ENCODE peak calls at places on chromosomes 16 and 17, in seven cellular contexts. L, P, Z, E, M, I and W are unnamed samples.

GRCh38 chr17:82105882-82106696 is 8.1 kb upstream of the FASN start:
- DNase-seq in L (peak; percentile 79), P (peak; percentile 94), Z (peak; percentile 97), E (peak; percentile 51), M (peak; percentile 56), I (peak; percentile 94), W (peak; percentile 96)

GRCh38 chr16:1125471-1125870 is 27.4 kb upstream of the CACNA1H start:
- DNase-seq in L (no peak), P (peak; percentile 63), Z (no peak), E (no peak), M (peak; percentile 50), I (no peak), W (no peak)

GRCh38 chr17:81859906-81860755 is at the start of gene P4HB:
- DNase-seq in L (peak; percentile 93), P (no peak), Z (peak; percentile 100), E (no peak), M (no peak), I (no peak), W (no peak)

GRCh38 chr16:31201511-31202401 is 804 bp downstream of the PYCARD start:
- DNase-seq in L (peak; percentile 81), P (peak; percentile 73), Z (peak; percentile 50), E (no peak), M (peak; percentile 64), I (no peak), W (peak; percentile 72)

GRCh38 chr17:64765191-64765889 is 103.2 kb upstream of the SMURF2 start:
- DNase-seq in L (no peak), P (no peak), Z (no peak), E (no peak), M (no peak), I (no peak), W (no peak)

GRCh38 chr17:7466644-7467341 is 12.6 kb downstream of the ZBTB4 start:
- DNase-seq in L (no peak), P (no peak), Z (no peak), E (no peak), M (peak; percentile 41), I (no peak), W (no peak)

GRCh38 chr17:7712111-7712771 is 5.3 kb upstream of the DNAH2 start:
- DNase-seq in L (peak; percentile 62), P (no peak), Z (peak; percentile 70), E (no peak), M (no peak), I (no peak), W (no peak)

GRCh38 chr16:29899516-29900101 is at the start of gene SEZ6L2:
- DNase-seq in L (peak; percentile 95), P (no peak), Z (peak; percentile 95), E (no peak), M (peak; percentile 74), I (peak; percentile 94), W (no peak)

GRCh38 chr17:61720016-61720795 is 129.2 kb upstream of the NACA2 start:
- DNase-seq in L (no peak), P (no peak), Z (no peak), E (no peak), M (no peak), I (no peak), W (no peak)

GRCh38 chr17:59827721-59828477 is 64.8 kb downstream of the TUBD1 start:
- DNase-seq in L (no peak), P (no peak), Z (peak; percentile 47), E (no peak), M (no peak), I (no peak), W (no peak)

GRCh38 chr16:53043986-53044571 is 8.6 kb downstream of the CHD9NB start:
- DNase-seq in L (peak; percentile 98), P (no peak), Z (no peak), E (no peak), M (no peak), I (peak; percentile 68), W (no peak)

GRCh38 chr17:15890279-15890892 is 54.5 kb upstream of the ADORA2B start:
- DNase-seq in L (no peak), P (no peak), Z (no peak), E (no peak), M (no peak), I (no peak), W (no peak)

GRCh38 chr16:80725566-80726162 is 78.7 kb downstream of the CDYL2 start:
- DNase-seq in L (no peak), P (no peak), Z (no peak), E (no peak), M (no peak), I (no peak), W (no peak)

GRCh38 chr17:67452681-67453554 is 75.8 kb downstream of the PITPNC1 start:
- DNase-seq in L (no peak), P (no peak), Z (no peak), E (peak; percentile 42), M (no peak), I (no peak), W (no peak)

GRCh38 chr17:66507103-66507923 is 204.9 kb downstream of the PRKCA start:
- DNase-seq in L (no peak), P (no peak), Z (no peak), E (no peak), M (peak; percentile 77), I (peak; percentile 39), W (no peak)

GRCh38 chr17:13230908-13231307 is 213.1 kb upstream of the ELAC2 start:
- DNase-seq in L (no peak), P (no peak), Z (no peak), E (no peak), M (no peak), I (no peak), W (no peak)

GRCh38 chr16:30874244-30874820 is 19.5 kb downstream of the BCL7C start:
- DNase-seq in L (no peak), P (no peak), Z (no peak), E (no peak), M (no peak), I (no peak), W (no peak)

GRCh38 chr17:39867891-39868553 is at the start of gene ZPBP2:
- DNase-seq in L (no peak), P (peak; percentile 26), Z (no peak), E (no peak), M (no peak), I (no peak), W (peak; percentile 24)

GRCh38 chr16:79608976-79609375 is 8.4 kb upstream of the MAF start:
- DNase-seq in L (no peak), P (no peak), Z (no peak), E (no peak), M (no peak), I (no peak), W (no peak)

GRCh38 chr17:80071116-80071980 is 30.0 kb upstream of the GAA start:
- DNase-seq in L (no peak), P (no peak), Z (no peak), E (no peak), M (no peak), I (peak; percentile 43), W (no peak)
- TF ChIP-seq TAF1 in L (no peak), P (no peak), Z (no peak), E (no peak), M (no peak), I (peak; percentile 58), W (no peak)

DNA sequence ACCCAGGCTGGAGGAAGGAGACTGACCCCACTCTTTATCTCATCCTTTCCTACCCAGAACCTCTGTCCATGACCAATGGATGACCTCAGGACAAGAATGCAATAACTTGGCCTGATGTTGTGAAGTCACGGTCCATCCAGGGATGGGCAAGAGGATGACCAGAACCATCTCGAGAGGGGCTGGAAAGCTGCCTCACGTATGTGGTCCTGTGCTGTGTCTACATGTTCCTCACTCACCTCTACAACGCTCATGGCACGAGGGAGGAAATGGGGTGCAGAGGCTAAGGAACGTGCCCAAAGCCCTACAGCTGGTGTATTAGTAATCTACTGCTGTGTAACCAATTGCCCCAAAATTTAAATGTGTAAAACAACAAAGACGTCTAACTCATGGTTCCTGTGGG is 7.3 kb upstream of the KCTD5 start:
- DNase-seq in L (no peak), P (no peak), Z (no peak), E (no peak), M (no peak), I (no peak), W (no peak)
- TF ChIP-seq POLR2AphosphoS5 in L (no peak), P (no peak), Z (no peak), E (no peak), M (no peak), I (no peak), W (no peak)

GRCh38 chr16:66359012-66359411 is 7.5 kb upstream of the CDH5 start:
- DNase-seq in L (no peak), P (no peak), Z (no peak), E (no peak), M (no peak), I (no peak), W (no peak)
- TF ChIP-seq TAF1 in L (no peak), P (no peak), Z (no peak), E (no peak), M (no peak), I (no peak), W (no peak)

DNA sequence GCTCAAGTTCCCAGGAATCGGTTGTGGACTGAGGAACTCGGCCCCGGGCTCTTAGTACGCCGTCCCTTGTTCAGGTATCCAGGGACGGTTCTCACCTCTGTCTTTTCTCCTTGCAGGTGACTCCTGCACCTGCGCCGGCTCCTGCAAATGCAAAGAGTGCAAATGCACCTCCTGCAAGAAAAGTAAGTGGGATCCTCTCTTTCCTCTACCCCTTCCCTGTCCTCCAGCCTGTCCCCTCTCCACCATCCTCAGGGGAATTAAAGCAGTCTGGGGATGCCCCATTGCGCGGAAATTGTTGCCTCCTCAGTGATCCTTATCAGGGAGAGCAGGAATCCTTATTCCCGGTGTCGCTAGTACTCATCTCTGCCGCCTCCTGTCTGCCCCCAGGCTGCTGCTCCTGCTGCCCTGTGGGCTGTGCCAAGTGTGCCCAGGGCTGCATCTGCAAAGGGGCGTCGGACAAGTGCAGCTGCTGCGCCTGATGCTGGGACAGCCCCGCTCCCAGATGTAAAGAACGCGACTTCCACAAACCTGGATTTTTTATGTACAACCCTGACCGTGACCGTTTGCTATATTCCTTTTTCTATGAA is 585 bp downstream of the MT2A start:
- DNase-seq in L (no peak), P (no peak), Z (peak; percentile 43), E (no peak), M (no peak), I (no peak), W (no peak)
- TF ChIP-seq POLR2AphosphoS5 in L (no peak), P (no peak), Z (no peak), E (no peak), M (no peak), I (no peak), W (no peak)

DNA sequence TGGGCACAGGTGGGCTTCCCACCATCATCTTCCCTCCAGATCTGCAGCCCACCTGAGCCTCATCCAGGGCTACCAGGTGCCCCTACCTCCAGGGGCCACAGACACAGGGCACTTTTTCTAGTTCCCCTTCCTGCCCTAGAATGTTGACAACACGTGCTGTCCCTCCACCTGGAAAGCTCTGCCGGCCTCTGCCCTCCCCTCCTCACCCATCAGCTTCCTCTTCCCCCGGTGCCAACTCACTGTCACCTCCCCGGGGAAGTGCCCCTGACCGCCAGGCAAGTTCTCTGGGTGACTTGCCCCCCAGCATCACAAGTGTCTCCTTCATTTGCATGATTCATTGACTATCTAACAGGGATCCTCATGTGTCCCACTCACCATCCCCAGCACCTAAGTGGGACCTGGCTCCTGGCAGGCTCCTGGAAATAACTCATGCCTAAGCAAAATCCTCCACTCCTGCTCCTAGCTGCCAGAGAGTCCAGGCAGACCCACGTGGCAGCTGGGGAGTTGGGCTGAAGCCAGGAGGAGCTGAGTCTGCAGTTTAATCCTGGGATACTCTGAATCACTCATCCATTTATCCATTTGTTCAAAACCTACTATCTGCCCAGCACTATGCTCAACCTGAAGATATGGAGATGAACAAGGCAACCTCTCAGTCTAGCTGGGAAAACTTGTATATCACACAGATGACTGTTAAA is 304.4 kb downstream of the FOXL1 start:
- DNase-seq in L (no peak), P (no peak), Z (no peak), E (no peak), M (no peak), I (no peak), W (no peak)
- TF ChIP-seq TAF1 in L (no peak), P (no peak), Z (no peak), E (no peak), M (no peak), I (no peak), W (no peak)

GRCh38 chr16:68369697-68370096 is 58.9 kb downstream of the PRMT7 start:
- DNase-seq in L (no peak), P (peak; percentile 74), Z (no peak), E (peak; percentile 75), M (no peak), I (no peak), W (peak; percentile 77)
- TF ChIP-seq POLR2AphosphoS5 in L (no peak), P (no peak), Z (no peak), E (no peak), M (no peak), I (no peak), W (no peak)